ENCODE peak calls at places on chromosomes 16 and 17, in five cellular contexts. One of them, this sample, is unnamed.

GRCh38 chr17:7782237-7782636 is 51.8 kb upstream of the KDM6B start:
- DNase-seq in Peyer's patch: no peak
- DNase-seq in stimulated activated CD4-positive, alpha-beta T cell treated with anti-CD3 and anti-CD28 coated beads, Interleukin-15, amount 100 ng/mL, for 1 hour: no peak
- DNase-seq in cardiac fibroblast: peak; percentile 56
- DNase-seq in thoracic aorta: no peak
- DNase-seq in this sample: no peak

GRCh38 chr16:1573301-1573700 is 38.6 kb downstream of the IFT140 start:
- DNase-seq in Peyer's patch: no peak
- DNase-seq in stimulated activated CD4-positive, alpha-beta T cell treated with anti-CD3 and anti-CD28 coated beads, Interleukin-15, amount 100 ng/mL, for 1 hour: no peak
- DNase-seq in cardiac fibroblast: no peak
- DNase-seq in thoracic aorta: no peak
- DNase-seq in this sample: no peak

GRCh38 chr16:48014349-48015135 is 141.3 kb downstream of the ABCC12 start:
- DNase-seq in Peyer's patch: no peak
- DNase-seq in stimulated activated CD4-positive, alpha-beta T cell treated with anti-CD3 and anti-CD28 coated beads, Interleukin-15, amount 100 ng/mL, for 1 hour: no peak
- DNase-seq in cardiac fibroblast: peak; percentile 70
- DNase-seq in thoracic aorta: no peak
- DNase-seq in this sample: no peak

GRCh38 chr17:17582372-17582771 is 9.1 kb downstream of the PEMT start:
- DNase-seq in Peyer's patch: no peak
- DNase-seq in stimulated activated CD4-positive, alpha-beta T cell treated with anti-CD3 and anti-CD28 coated beads, Interleukin-15, amount 100 ng/mL, for 1 hour: no peak
- DNase-seq in cardiac fibroblast: no peak
- DNase-seq in thoracic aorta: no peak
- DNase-seq in this sample: no peak

GRCh38 chr17:4167786-4168185 is 24.8 kb downstream of the CYB5D2 start:
- DNase-seq in Peyer's patch: no peak
- DNase-seq in stimulated activated CD4-positive, alpha-beta T cell treated with anti-CD3 and anti-CD28 coated beads, Interleukin-15, amount 100 ng/mL, for 1 hour: no peak
- DNase-seq in cardiac fibroblast: no peak
- DNase-seq in thoracic aorta: no peak
- DNase-seq in this sample: no peak

GRCh38 chr17:4520881-4521600 is 22.4 kb downstream of the SPNS2 start:
- DNase-seq in Peyer's patch: no peak
- DNase-seq in stimulated activated CD4-positive, alpha-beta T cell treated with anti-CD3 and anti-CD28 coated beads, Interleukin-15, amount 100 ng/mL, for 1 hour: no peak
- DNase-seq in cardiac fibroblast: peak; percentile 19
- DNase-seq in thoracic aorta: no peak
- DNase-seq in this sample: no peak

GRCh38 chr16:67432491-67432890 is 1.6 kb downstream of the HSD11B2 start:
- DNase-seq in Peyer's patch: peak; percentile 54
- DNase-seq in stimulated activated CD4-positive, alpha-beta T cell treated with anti-CD3 and anti-CD28 coated beads, Interleukin-15, amount 100 ng/mL, for 1 hour: no peak
- DNase-seq in cardiac fibroblast: no peak
- DNase-seq in thoracic aorta: no peak
- DNase-seq in this sample: no peak

GRCh38 chr16:21283521-21284289 is 5.6 kb upstream of the CRYM start:
- DNase-seq in Peyer's patch: peak; percentile 67
- DNase-seq in stimulated activated CD4-positive, alpha-beta T cell treated with anti-CD3 and anti-CD28 coated beads, Interleukin-15, amount 100 ng/mL, for 1 hour: no peak
- DNase-seq in cardiac fibroblast: peak; percentile 36
- DNase-seq in thoracic aorta: no peak
- DNase-seq in this sample: peak; percentile 39

This sample was measured in naive B cell.